ENCODE peak calls at places on chromosomes 16 and 17, in five cellular contexts. N is Peyer's patch, O is Panc1, X is heart right ventricle, S is tibial artery. Z is an unnamed sample.

GRCh38 chr16:83005653-83006160 is 378.9 kb downstream of the CDH13 start:
- DNase-seq in N (no peak), O (no peak), X (no peak), S (no peak), Z (no peak)

GRCh38 chr17:28745052-28745776 is 1.4 kb downstream of the TRAF4 start:
- DNase-seq in N (peak; percentile 74), O (no peak), X (peak; percentile 53), S (peak; percentile 84), Z (peak; percentile 64)

GRCh38 chr16:66194866-66195265 is 171.6 kb upstream of the CDH5 start:
- DNase-seq in N (no peak), O (no peak), X (no peak), S (no peak), Z (no peak)

GRCh38 chr17:80480248-80480647 is 3.8 kb upstream of the NPTX1 start:
- DNase-seq in N (no peak), O (no peak), X (no peak), S (no peak), Z (no peak)

GRCh38 chr17:75634376-75634740 is 1.1 kb downstream of the SMIM5 start:
- DNase-seq in N (no peak), O (no peak), X (no peak), S (no peak), Z (no peak)

GRCh38 chr16:85452364-85453178 is 160.6 kb upstream of the GSE1 start:
- DNase-seq in N (no peak), O (no peak), X (no peak), S (no peak), Z (no peak)

GRCh38 chr16:69325784-69326171 is 4.6 kb downstream of the PDF start:
- DNase-seq in N (no peak), O (no peak), X (no peak), S (no peak), Z (no peak)

GRCh38 chr16:57525761-57526160 is 10.6 kb downstream of the CCDC102A start:
- DNase-seq in N (no peak), O (no peak), X (no peak), S (no peak), Z (no peak)

GRCh38 chr16:31451681-31452351 is 7.5 kb upstream of the ARMC5 start:
- DNase-seq in N (peak; percentile 66), O (no peak), X (peak; percentile 47), S (peak; percentile 69), Z (peak; percentile 76)

GRCh38 chr16:25177831-25178688 is 38.7 kb upstream of the AQP8 start:
- DNase-seq in N (peak; percentile 55), O (no peak), X (no peak), S (no peak), Z (no peak)

GRCh38 chr17:2547176-2547575 is 35.5 kb upstream of the METTL16 start:
- DNase-seq in N (no peak), O (no peak), X (no peak), S (no peak), Z (no peak)

GRCh38 chr17:46192211-46192483 is 1.1 kb downstream of the KANSL1 start:
- DNase-seq in N (no peak), O (no peak), X (no peak), S (no peak), Z (no peak)

GRCh38 chr16:29809850-29810698 is 1.9 kb upstream of the PRRT2 start:
- DNase-seq in N (no peak), O (no peak), X (peak; percentile 31), S (no peak), Z (no peak)

GRCh38 chr16:29811896-29812665 is at the start of gene PRRT2:
- DNase-seq in N (peak; percentile 72), O (no peak), X (peak; percentile 68), S (peak; percentile 92), Z (peak; percentile 54)

GRCh38 chr16:29812754-29813643 is 1.0 kb downstream of the PRRT2 start:
- DNase-seq in N (no peak), O (no peak), X (no peak), S (no peak), Z (no peak)

GRCh38 chr16:29810699-29811169 is 1.3 kb upstream of the PRRT2 start:
- DNase-seq in N (no peak), O (no peak), X (no peak), S (peak; percentile 71), Z (no peak)

DNA sequence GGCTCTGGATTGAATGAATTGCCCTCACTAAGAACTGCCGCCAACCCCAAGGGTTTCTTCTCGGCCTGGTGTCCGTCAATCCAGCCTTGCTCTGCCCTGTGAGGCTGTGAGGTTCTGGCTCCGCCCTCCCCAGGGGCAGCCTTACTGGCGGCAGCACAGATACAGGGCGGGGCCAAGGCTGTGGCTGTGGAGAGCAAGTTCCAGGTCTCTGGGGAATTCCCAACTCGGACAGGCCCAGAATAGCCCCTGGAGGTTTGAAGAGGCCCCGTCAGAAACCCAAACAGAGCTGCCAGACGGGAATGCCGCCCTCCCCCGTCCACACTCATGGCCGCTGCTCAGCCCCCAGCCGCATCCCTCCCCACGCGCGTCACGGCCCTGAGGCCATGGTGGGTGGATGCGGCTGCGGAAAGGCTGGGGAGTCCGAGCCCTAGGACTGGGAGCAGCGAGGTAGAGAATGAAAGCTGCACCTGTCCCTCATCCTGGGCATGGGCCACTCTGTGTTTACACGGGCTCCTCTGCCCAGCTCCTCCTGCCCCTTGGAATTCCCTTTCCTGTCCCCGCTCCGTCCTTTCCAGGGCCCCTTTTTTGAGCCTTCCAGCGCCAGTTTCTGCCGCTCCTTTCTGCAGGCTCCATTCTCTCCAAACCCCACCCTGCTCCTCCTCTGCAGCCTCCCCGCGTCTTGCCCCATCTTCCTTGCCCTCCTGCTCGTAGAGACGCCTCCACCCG is 660 bp upstream of the PRRT2 start:
- DNase-seq in N (peak; percentile 96), O (peak; percentile 82), X (peak; percentile 97), S (peak; percentile 100), Z (peak; percentile 96)
- TF ChIP-seq CTCF in N (no peak), O (no peak), X (no peak), S (no peak), Z (no peak)

DNA sequence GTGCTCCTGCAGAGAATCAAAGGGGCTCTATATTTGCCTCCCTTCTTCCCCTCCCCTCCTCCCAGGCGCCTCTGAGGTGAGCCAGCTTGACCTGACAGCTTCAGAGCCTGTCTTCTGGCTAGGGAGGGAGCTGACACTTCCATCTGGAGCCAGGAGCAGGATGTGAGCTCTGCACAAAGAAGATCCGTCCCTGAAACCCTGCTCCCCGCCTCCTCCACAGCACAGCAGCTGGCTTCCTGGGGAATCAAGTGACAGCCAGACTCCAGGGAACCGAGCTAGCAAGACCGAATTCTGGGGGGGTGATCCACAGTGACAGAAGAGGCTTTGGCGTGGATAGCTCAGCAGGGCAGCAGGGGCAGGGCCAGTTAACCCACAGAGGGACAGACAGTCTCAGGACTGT is 37.2 kb downstream of the CCDC182 start:
- DNase-seq in N (no peak), O (no peak), X (peak; percentile 42), S (no peak), Z (no peak)
- H3K4me3 ChIP-seq in N (no peak overlapping the region), O (no peak overlapping the region), X (no peak overlapping the region), S (no peak overlapping the region), Z (no peak overlapping the region)

GRCh38 chr17:37134050-37134449 is 185.3 kb downstream of the AATF start:
- DNase-seq in N (no peak), O (no peak), X (no peak), S (no peak), Z (no peak)

GRCh38 chr17:37135581-37135980 is 186.8 kb downstream of the AATF start:
- DNase-seq in N (no peak), O (no peak), X (no peak), S (no peak), Z (no peak)

GRCh38 chr17:37138726-37139125 is 190.0 kb downstream of the AATF start:
- DNase-seq in N (no peak), O (no peak), X (no peak), S (no peak), Z (no peak)

GRCh38 chr17:37137070-37137610 is 188.4 kb downstream of the AATF start:
- DNase-seq in N (no peak), O (no peak), X (no peak), S (no peak), Z (no peak)

GRCh38 chr17:37137906-37138413 is 189.2 kb downstream of the AATF start:
- DNase-seq in N (no peak), O (no peak), X (no peak), S (no peak), Z (no peak)
- TF ChIP-seq CTCF in N (no peak), O (no peak), X (no peak), S (no peak), Z (no peak)

GRCh38 chr16:4681471-4682083 is 11.8 kb upstream of the NUDT16L1 start:
- DNase-seq in N (no peak), O (no peak), X (no peak), S (no peak), Z (no peak)

GRCh38 chr16:4680673-4681470 is 12.5 kb upstream of the NUDT16L1 start:
- DNase-seq in N (no peak), O (no peak), X (peak; percentile 61), S (no peak), Z (no peak)

GRCh38 chr16:4678596-4678995 is 14.8 kb upstream of the NUDT16L1 start:
- DNase-seq in N (no peak), O (no peak), X (no peak), S (no peak), Z (no peak)

GRCh38 chr16:4679156-4679853 is 14.1 kb upstream of the NUDT16L1 start:
- DNase-seq in N (peak; percentile 79), O (no peak), X (no peak), S (no peak), Z (no peak)

GRCh38 chr16:4679854-4680636 is 13.3 kb upstream of the NUDT16L1 start:
- DNase-seq in N (peak; percentile 81), O (no peak), X (peak; percentile 59), S (peak; percentile 80), Z (no peak)
- H3K4me3 ChIP-seq in N (peak overlapping the region; percentile 44), O (no peak overlapping the region), X (peak overlapping the region; percentile 40), S (no peak overlapping the region), Z (no peak overlapping the region)

GRCh38 chr17:39679521-39680192 is 8.2 kb downstream of the PGAP3 start:
- DNase-seq in N (peak; percentile 79), O (no peak), X (no peak), S (no peak), Z (no peak)
- TF ChIP-seq CTCF in N (no peak), O (no peak), X (no peak), S (no peak), Z (no peak)

GRCh38 chr16:55255890-55256289 is 68.1 kb upstream of the IRX6 start:
- DNase-seq in N (no peak), O (no peak), X (no peak), S (no peak), Z (no peak)

GRCh38 chr16:55257971-55258613 is 65.9 kb upstream of the IRX6 start:
- DNase-seq in N (peak; percentile 58), O (no peak), X (peak; percentile 23), S (peak; percentile 69), Z (peak; percentile 44)

GRCh38 chr16:55252577-55252976 is 71.4 kb upstream of the IRX6 start:
- DNase-seq in N (no peak), O (no peak), X (no peak), S (no peak), Z (no peak)

GRCh38 chr16:55253987-55254386 is 70.0 kb upstream of the IRX6 start:
- DNase-seq in N (no peak), O (no peak), X (no peak), S (no peak), Z (no peak)

GRCh38 chr16:55256412-55257016 is 67.5 kb upstream of the IRX6 start:
- DNase-seq in N (no peak), O (no peak), X (no peak), S (no peak), Z (no peak)
- H3K4me3 ChIP-seq in N (no peak overlapping the region), O (no peak overlapping the region), X (no peak overlapping the region), S (no peak overlapping the region), Z (no peak overlapping the region)